ENCODE peak calls at places on chromosomes 12 and 14, in four cellular contexts. D is tibial nerve, G is spleen, P is heart left ventricle. R is an unnamed sample.

GRCh38 chr12:14564336-14564959 is 3.2 kb downstream of the PLBD1 start:
- DNase-seq in D (no peak), G (no peak), P (no peak), R (no peak)

GRCh38 chr12:108196319-108196718 is 67.2 kb downstream of the WSCD2 start:
- DNase-seq in D (no peak), G (no peak), P (no peak), R (no peak)

GRCh38 chr14:97385727-97386126 is 588.5 kb downstream of the VRK1 start:
- DNase-seq in D (no peak), G (no peak), P (no peak), R (no peak)

GRCh38 chr14:99854831-99855230 is 61.6 kb downstream of the EML1 start:
- DNase-seq in D (no peak), G (no peak), P (no peak), R (no peak)

GRCh38 chr12:98136544-98136943 is 378.8 kb upstream of the TMPO start:
- DNase-seq in D (no peak), G (no peak), P (no peak), R (no peak)

GRCh38 chr12:32312049-32312670 is 87.2 kb upstream of the FGD4 start:
- DNase-seq in D (no peak), G (no peak), P (no peak), R (no peak)

GRCh38 chr12:122407208-122407607 is 15.3 kb downstream of the CLIP1 start:
- DNase-seq in D (no peak), G (no peak), P (no peak), R (no peak)

GRCh38 chr14:53951661-53952265 is 4.9 kb downstream of the BMP4 start:
- DNase-seq in D (no peak), G (no peak), P (no peak), R (no peak)

GRCh38 chr12:70576341-70577282 is 60.6 kb downstream of the PTPRB start:
- DNase-seq in D (no peak), G (no peak), P (no peak), R (no peak)

GRCh38 chr14:79018846-79019245 is 848.7 kb downstream of the NRXN3 start:
- DNase-seq in D (no peak), G (no peak), P (no peak), R (no peak)

GRCh38 chr14:104776961-104777807 is 18.4 kb downstream of the AKT1 start:
- DNase-seq in D (no peak), G (no peak), P (no peak), R (no peak)

GRCh38 chr14:90626550-90626949 is 189.7 kb downstream of the TTC7B start:
- DNase-seq in D (no peak), G (no peak), P (no peak), R (no peak)

GRCh38 chr14:51209457-51209856 is 30.6 kb upstream of the TMX1 start:
- DNase-seq in D (no peak), G (no peak), P (no peak), R (no peak)

GRCh38 chr12:13197526-13198141 is 1.1 kb downstream of the EMP1 start:
- DNase-seq in D (peak; percentile 48), G (no peak), P (peak; percentile 79), R (peak; percentile 75)

GRCh38 chr12:104064842-104065441 is 611 bp downstream of the HCFC2 start:
- DNase-seq in D (no peak), G (peak; percentile 78), P (no peak), R (no peak)

GRCh38 chr14:104882325-104882973 is 17.4 kb downstream of the CEP170B start:
- DNase-seq in D (no peak), G (peak; percentile 68), P (peak; percentile 42), R (no peak)

GRCh38 chr12:120497524-120498150 is 1.7 kb downstream of the DYNLL1 start:
- DNase-seq in D (no peak), G (no peak), P (no peak), R (no peak)

GRCh38 chr12:77328326-77328725 is 263.0 kb upstream of the E2F7 start:
- DNase-seq in D (no peak), G (no peak), P (no peak), R (no peak)

GRCh38 chr12:123097521-123098084 is 53.3 kb downstream of the PITPNM2 start:
- DNase-seq in D (peak; percentile 15), G (no peak), P (peak; percentile 81), R (peak; percentile 45)

GRCh38 chr12:14454098-14454907 is 88.8 kb downstream of the ATF7IP start:
- DNase-seq in D (no peak), G (no peak), P (no peak), R (no peak)

GRCh38 chr14:22025884-22026283 is 352.3 kb upstream of the OR4E1 start:
- DNase-seq in D (no peak), G (no peak), P (no peak), R (no peak)

GRCh38 chr14:53391631-53392030 is 238.5 kb upstream of the DDHD1 start:
- DNase-seq in D (no peak), G (no peak), P (no peak), R (no peak)

GRCh38 chr12:31783996-31784645 is 55.3 kb upstream of the AMN1 start:
- DNase-seq in D (no peak), G (no peak), P (no peak), R (no peak)

GRCh38 chr14:55713496-55713895 is 133.5 kb downstream of the KTN1 start:
- DNase-seq in D (no peak), G (no peak), P (no peak), R (no peak)

GRCh38 chr14:56081139-56081538 is 37.1 kb upstream of the PELI2 start:
- DNase-seq in D (no peak), G (no peak), P (no peak), R (no peak)

DNA sequence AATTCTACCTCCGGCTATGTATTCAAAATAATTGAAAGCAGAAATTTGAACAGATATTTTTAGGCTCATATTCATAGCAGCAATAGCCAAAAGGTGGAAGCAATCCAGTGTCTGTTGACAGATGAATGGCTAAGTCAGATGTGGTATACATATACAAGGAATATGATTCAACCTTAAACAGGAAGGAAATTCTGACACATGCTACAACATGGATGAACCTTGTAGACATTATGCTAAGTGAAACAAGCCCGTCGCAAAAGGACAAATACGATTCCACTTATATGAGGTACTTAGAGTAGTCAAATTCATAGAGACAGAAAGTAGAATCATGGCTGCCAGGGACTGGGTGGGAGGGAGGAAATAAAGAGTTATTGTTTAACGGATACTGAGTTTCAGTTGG is 331.6 kb downstream of the PCNX1 start:
- DNase-seq in D (no peak), G (no peak), P (no peak), R (no peak)
- TF ChIP-seq POLR2A in D (no peak), G (no peak), P (no peak), R (no peak)

GRCh38 chr14:23068792-23069412 is 11.6 kb upstream of the CDH24 start:
- DNase-seq in D (peak; percentile 53), G (no peak), P (no peak), R (peak; percentile 86)
- H3K4me3 ChIP-seq in D (no peak overlapping the region), G (no peak overlapping the region), P (no peak overlapping the region), R (no peak overlapping the region)

GRCh38 chr12:2690348-2691000 is 104.3 kb upstream of the FKBP4 start:
- DNase-seq in D (no peak), G (no peak), P (no peak), R (no peak)
- H3K27me3 ChIP-seq in D (peaks cover 22% of the 10 kb centered on the region), G (peaks cover 10% of the 10 kb centered on the region), P (no peaks in the 10 kb centered on the region), R (no peaks in the 10 kb centered on the region)

GRCh38 chr14:24179961-24180726 is 8.3 kb downstream of the REC8 start:
- DNase-seq in D (no peak), G (peak; percentile 41), P (no peak), R (no peak)

GRCh38 chr14:24177928-24178327 is 6.0 kb downstream of the REC8 start:
- DNase-seq in D (no peak), G (no peak), P (no peak), R (no peak)

GRCh38 chr14:24177041-24177825 is 5.4 kb downstream of the REC8 start:
- DNase-seq in D (no peak), G (no peak), P (no peak), R (no peak)

GRCh38 chr14:24179294-24179960 is 7.5 kb downstream of the REC8 start:
- DNase-seq in D (no peak), G (peak; percentile 56), P (no peak), R (no peak)

DNA sequence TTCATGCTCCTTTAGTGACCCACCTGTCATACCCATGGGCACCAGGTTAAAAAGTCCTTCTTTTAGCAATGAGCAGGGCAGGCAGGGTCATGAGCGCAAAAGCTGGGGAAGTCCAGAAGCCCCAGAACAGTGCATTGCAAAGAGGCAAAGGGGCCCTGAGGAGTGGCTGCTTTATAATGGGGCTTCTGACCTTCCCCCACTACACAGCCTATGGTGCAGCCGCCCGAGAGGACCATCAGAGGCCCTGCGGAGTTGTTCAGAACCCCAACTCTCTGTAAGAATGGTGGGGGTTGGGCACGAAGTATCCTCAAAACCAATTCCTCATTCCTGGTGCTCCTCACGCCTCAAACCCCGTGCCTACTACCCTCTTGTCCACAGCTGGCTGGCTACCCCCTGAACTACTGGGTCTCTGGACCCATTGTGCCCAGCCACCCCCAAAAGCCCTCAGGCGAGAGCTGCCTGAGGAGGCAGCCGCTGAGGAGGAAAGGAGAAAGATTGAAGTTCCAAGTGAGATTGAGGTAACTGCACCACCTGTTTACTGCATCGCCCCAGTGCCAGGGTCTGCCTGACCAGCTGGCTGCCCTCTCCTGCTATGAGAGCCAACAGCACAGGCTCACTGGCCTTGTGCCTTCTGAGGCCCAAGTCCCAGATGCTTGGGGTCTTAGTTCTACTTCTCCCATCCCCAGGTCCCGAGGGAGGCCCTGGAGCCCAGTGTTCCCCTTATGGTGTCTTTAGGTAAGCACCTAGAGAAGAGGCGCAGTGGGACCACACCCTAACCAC is 6.7 kb downstream of the REC8 start:
- DNase-seq in D (no peak), G (peak; percentile 29), P (no peak), R (no peak)
- TF ChIP-seq POLR2A in D (no peak), G (no peak), P (no peak), R (no peak)

DNA sequence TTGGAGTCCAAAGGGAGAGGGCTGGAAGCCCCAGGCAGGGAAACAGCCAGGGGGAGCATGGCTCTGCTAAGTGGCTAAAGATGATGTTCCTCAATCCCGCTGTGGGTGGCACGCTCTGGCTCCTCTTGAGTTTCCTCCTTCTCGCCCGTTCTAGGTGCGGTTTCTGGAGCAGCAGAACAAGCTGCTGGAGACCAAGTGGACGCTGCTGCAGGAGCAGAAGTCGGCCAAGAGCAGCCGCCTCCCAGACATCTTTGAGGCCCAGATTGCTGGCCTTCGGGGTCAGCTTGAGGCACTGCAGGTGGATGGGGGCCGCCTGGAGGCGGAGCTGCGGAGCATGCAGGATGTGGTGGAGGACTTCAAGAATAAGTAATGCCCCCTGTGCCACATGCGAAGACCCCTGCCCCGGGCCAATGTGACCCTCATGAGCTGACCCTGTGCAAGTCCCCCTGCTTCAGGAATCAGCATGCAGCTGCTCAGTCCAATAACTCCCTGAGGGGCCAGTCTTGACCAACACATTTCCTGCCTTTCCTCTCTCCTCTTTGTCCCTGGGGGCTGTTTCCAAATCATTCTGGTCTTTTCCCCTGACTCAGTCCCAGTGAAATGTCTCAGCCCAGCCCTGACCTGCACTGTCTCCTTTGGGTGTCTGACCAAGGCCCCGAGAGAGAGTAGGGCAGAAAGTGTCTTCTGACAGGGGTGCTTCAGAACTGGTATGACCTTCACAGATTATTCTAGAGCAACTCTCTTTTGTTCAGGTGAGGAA is 2.1 kb downstream of the KRT7 start:
- DNase-seq in D (no peak), G (peak; percentile 68), P (peak; percentile 49), R (no peak)
- H3K4me3 ChIP-seq in D (no peak overlapping the region), G (no peak overlapping the region), P (no peak overlapping the region), R (no peak overlapping the region)